ENCODE peak calls at places on chromosomes 12 and 14, in six cellular contexts. X is CD4-positive, CD25-positive, alpha-beta regulatory T cell; G is adrenal gland; H is aorta; A is mesendoderm; V is stomach. Y is an unnamed sample. For H3K36me3, H3K4me1 and H3K27me3, the result is how much of the 10 kb centered on the place peaks cover.

GRCh38 chr12:94245984-94246383 is 97.6 kb downstream of the PLXNC1 start:
- DNase-seq in G (no peak), V (no peak), H (no peak), X (no peak), A (no peak), Y (no peak)

GRCh38 chr12:118188690-118189371 is 52.9 kb downstream of the PEBP1 start:
- DNase-seq in G (peak), V (no peak), H (peak), X (no peak), A (no peak), Y (no peak)

GRCh38 chr14:56522403-56522802 is 57.2 kb upstream of the TMEM260 start:
- DNase-seq in G (no peak), V (no peak), H (no peak), A (no peak), X (no peak), Y (no peak)

GRCh38 chr12:3117628-3118027 is 40.4 kb downstream of the TSPAN9 start:
- DNase-seq in G (no peak), X (no peak), V (no peak), A (no peak), H (no peak), Y (no peak)

GRCh38 chr14:64755661-64756265 is 51.5 kb downstream of the PLEKHG3 start:
- DNase-seq in H (no peak), G (no peak), A (no peak), V (no peak), X (peak), Y (peak)

GRCh38 chr12:10362828-10363664 is 26.8 kb downstream of the KLRK1 start:
- DNase-seq in G (no peak), H (no peak), X (no peak), A (peak), V (no peak), Y (no peak)

GRCh38 chr12:19499030-19499429 is 59.7 kb downstream of the AEBP2 start:
- DNase-seq in A (no peak), X (no peak), V (no peak), H (no peak), G (no peak), Y (no peak)

GRCh38 chr14:91127411-91127810 is 13.5 kb downstream of the DGLUCY start:
- DNase-seq in H (peak), V (peak), G (peak), A (no peak), X (no peak), Y (no peak)

GRCh38 chr12:6765634-6766581 is at the start of gene PTMS:
- DNase-seq in V (peak), A (peak), H (peak), X (no peak), G (peak), Y (no peak)

DNA sequence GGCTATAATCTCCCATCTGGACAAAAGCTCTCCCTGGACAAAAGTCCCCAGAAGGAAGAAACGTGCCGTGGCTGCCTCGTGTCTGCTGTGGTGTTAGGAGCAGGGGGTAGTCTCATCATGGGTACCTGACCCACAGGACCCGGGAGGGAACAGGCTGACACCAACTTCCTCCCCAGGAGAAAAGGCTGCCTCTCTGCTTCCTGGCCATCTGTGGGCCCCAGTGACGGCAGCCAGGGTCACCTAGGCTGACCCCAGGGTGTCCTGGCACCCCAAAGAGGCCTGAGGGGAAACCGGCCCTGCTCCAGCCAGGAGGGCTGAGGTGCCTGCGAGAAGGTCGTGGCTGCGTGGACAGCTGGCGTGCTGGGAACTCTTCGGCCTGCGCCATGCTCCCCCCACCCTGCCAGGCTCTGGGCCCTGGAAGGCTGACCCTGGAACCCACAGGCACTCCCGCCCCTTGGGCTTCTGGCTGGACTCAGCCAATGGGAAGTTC is 133.9 kb downstream of the RFLNA start:
- DNase-seq in H (no peak), A (no peak), X (no peak), V (no peak), G (peak), Y (no peak)
- H3K36me3 ChIP-seq in H (under half), A (under half), X (under half), V (under half), G (under half), Y (under half)

GRCh38 chr12:108832208-108832607 is 25.2 kb downstream of the SSH1 start:
- DNase-seq in G (no peak), X (no peak), A (no peak), V (no peak), H (no peak), Y (no peak)
- H3K4me1 ChIP-seq in G (under half), X (under half), A (under half), V (half or more), H (under half), Y (under half)

GRCh38 chr12:11805680-11806079 is 156.2 kb downstream of the ETV6 start:
- DNase-seq in X (no peak), V (no peak), G (no peak), A (no peak), H (no peak), Y (no peak)

GRCh38 chr12:11805043-11805442 is 155.6 kb downstream of the ETV6 start:
- DNase-seq in H (no peak), V (no peak), X (no peak), A (no peak), G (no peak), Y (no peak)

GRCh38 chr12:11807453-11807852 is 158.0 kb downstream of the ETV6 start:
- DNase-seq in A (no peak), G (no peak), X (peak), H (no peak), V (no peak), Y (no peak)

GRCh38 chr12:11801643-11802042 is 152.2 kb downstream of the ETV6 start:
- DNase-seq in X (no peak), H (no peak), G (no peak), V (no peak), A (no peak), Y (no peak)

DNA sequence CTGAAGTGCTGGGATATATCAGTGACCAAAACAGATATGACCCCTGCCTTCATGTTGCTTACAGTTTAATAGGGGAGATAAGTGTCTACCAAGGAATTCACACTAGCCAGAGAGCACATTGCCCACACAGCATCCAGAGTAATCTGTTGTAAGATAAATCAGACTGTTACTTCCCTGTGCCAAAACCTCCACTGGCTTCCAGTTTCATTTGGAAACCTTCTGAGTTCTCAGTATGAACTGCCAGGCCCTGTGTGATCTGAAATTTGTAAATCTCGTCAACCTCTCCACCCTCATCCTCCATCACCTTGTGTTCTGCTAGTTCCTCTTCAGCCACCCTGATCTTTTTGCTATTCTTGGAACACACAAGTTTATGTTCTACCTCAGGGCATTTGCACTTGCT is 154.7 kb downstream of the ETV6 start:
- DNase-seq in X (no peak), G (peak), H (no peak), A (no peak), V (no peak), Y (no peak)
- H3K27me3 ChIP-seq in X (under half), G (under half), H (under half), A (under half), V (under half), Y (under half)

GRCh38 chr12:32846053-32846452 is 50.5 kb downstream of the PKP2 start:
- DNase-seq in G (no peak), A (no peak), X (no peak), V (no peak), H (no peak), Y (no peak)

GRCh38 chr12:32843528-32844095 is 53.0 kb downstream of the PKP2 start:
- DNase-seq in A (peak), H (no peak), G (no peak), X (no peak), V (no peak), Y (no peak)

DNA sequence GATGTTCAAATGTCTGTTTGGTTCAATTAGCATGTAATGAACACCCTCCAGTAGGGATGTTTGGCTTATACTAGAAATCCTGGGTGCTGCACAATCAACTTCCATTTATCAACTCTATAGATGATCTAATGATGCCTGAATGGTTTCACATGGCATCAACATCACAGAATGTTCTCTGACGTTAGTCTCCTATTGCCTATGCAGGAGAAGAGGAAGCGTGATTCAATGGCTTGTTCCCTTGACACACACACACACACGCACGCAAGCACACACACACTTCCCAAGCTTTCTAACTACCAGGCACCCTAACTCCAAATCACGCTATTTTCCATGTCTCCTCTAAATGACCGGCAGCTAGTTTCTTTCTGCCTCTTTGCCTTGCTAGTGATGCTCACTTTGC is 49.3 kb downstream of the PKP2 start:
- DNase-seq in A (no peak), V (no peak), X (no peak), H (no peak), G (no peak), Y (no peak)
- H3K36me3 ChIP-seq in A (under half), V (under half), X (under half), H (under half), G (under half), Y (under half)

DNA sequence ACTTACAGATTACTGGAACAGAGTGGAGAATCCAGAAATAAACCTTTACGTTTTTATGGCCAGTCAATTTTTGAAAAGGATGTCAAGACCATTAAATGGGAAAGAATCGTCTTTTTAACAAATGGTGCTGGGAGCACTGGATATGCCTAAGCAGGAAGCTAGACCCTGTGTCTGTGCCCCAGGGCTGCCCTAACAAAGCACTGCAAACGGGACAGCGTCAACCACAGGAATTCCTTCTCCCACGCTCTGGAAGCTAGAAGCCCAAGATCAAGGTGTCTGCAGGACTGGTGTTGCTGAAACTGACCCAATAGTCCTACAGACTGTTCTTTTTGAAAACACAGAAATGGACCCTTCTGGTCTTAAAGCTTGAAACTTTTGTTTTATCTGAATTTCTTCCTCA is 9.3 kb upstream of the TMEM121 start:
- DNase-seq in G (no peak), A (no peak), V (no peak), H (no peak), X (no peak), Y (no peak)
- H3K4me1 ChIP-seq in G (under half), A (under half), V (under half), H (under half), X (under half), Y (under half)